ENCODE peak calls at places on chromosomes 12 and 14, in five cellular contexts. I is anterior cingulate cortex; L is stimulated activated CD8-positive, alpha-beta memory T cell treated with anti-CD3 and anti-CD28 coated beads, Interleukin-7, amount 100 ng/mL, for 24 hours; G is suprapubic skin; E is stimulated activated CD4-positive, alpha-beta T cell treated with anti-CD3 and anti-CD28 coated beads, Interleukin-4, amount 100 ng/mL, for 48 hours. Z is an unnamed sample.

GRCh38 chr14:23284654-23285529 is 1.0 kb downstream of the HOMEZ start:
- DNase-seq in I (no peak), L (no peak), G (no peak), E (no peak), Z (no peak)

GRCh38 chr12:131123817-131124216 is 170.1 kb downstream of the ADGRD1 start:
- DNase-seq in I (no peak), L (no peak), G (no peak), E (no peak), Z (peak; percentile 69)

GRCh38 chr14:78130356-78130755 is 39.8 kb upstream of the NRXN3 start:
- DNase-seq in I (no peak), L (no peak), G (no peak), E (no peak), Z (no peak)

GRCh38 chr14:65332141-65332871 is 80.2 kb upstream of the FUT8 start:
- DNase-seq in I (no peak), L (no peak), G (no peak), E (no peak), Z (no peak)

GRCh38 chr14:37343307-37344094 is 145.8 kb downstream of the MIPOL1 start:
- DNase-seq in I (no peak), L (no peak), G (no peak), E (no peak), Z (no peak)

GRCh38 chr14:79354336-79354735 is 857.0 kb downstream of the DIO2 start:
- DNase-seq in I (no peak), L (no peak), G (no peak), E (no peak), Z (no peak)

GRCh38 chr12:59657266-59657665 is 61.4 kb downstream of the SLC16A7 start:
- DNase-seq in I (no peak), L (no peak), G (no peak), E (no peak), Z (no peak)

GRCh38 chr12:14327717-14328116 is 37.8 kb upstream of the ATF7IP start:
- DNase-seq in I (no peak), L (no peak), G (no peak), E (no peak), Z (no peak)

GRCh38 chr12:101819467-101819866 is 11.3 kb downstream of the GNPTAB start:
- DNase-seq in I (no peak), L (no peak), G (no peak), E (no peak), Z (no peak)

GRCh38 chr14:75711134-75711795 is 50.2 kb downstream of the TTLL5 start:
- DNase-seq in I (no peak), L (no peak), G (no peak), E (no peak), Z (no peak)

GRCh38 chr14:89400529-89400928 is 16.5 kb downstream of the FOXN3 start:
- DNase-seq in I (no peak), L (no peak), G (peak; percentile 37), E (no peak), Z (no peak)

GRCh38 chr12:81998761-81999378 is 239.7 kb upstream of the PPFIA2 start:
- DNase-seq in I (no peak), L (no peak), G (no peak), E (no peak), Z (no peak)

GRCh38 chr14:95495538-95496025 is 20.9 kb downstream of the SYNE3 start:
- DNase-seq in I (no peak), L (no peak), G (no peak), E (no peak), Z (no peak)

GRCh38 chr14:104247336-104248202 is 109.2 kb downstream of the KIF26A start:
- DNase-seq in I (no peak), L (no peak), G (peak; percentile 50), E (no peak), Z (peak; percentile 53)

GRCh38 chr14:97021571-97022171 is 224.5 kb downstream of the VRK1 start:
- DNase-seq in I (no peak), L (no peak), G (no peak), E (no peak), Z (no peak)

Z was measured in coronary artery.